ENCODE peak calls at places on chromosomes 5 and 9, in five cellular contexts. One of them, this sample, is unnamed.

GRCh38 chr5:132265336-132266030 is 8.0 kb downstream of the PDLIM4 start:
- DNase-seq in mucosa of descending colon: peak; percentile 73
- DNase-seq in T-cell: no peak
- DNase-seq in CD4-positive, alpha-beta T cell: no peak
- DNase-seq in PC-9: peak; percentile 87
- DNase-seq in this sample: no peak

GRCh38 chr5:58188287-58188651 is 271.6 kb downstream of the PLK2 start:
- DNase-seq in mucosa of descending colon: no peak
- DNase-seq in T-cell: no peak
- DNase-seq in CD4-positive, alpha-beta T cell: no peak
- DNase-seq in PC-9: peak; percentile 60
- DNase-seq in this sample: no peak

GRCh38 chr5:177071671-177072385 is 14.9 kb upstream of the FGFR4 start:
- DNase-seq in mucosa of descending colon: no peak
- DNase-seq in T-cell: no peak
- DNase-seq in CD4-positive, alpha-beta T cell: peak; percentile 45
- DNase-seq in PC-9: peak; percentile 67
- DNase-seq in this sample: peak; percentile 56

GRCh38 chr5:177084175-177084574 is 2.5 kb upstream of the FGFR4 start:
- DNase-seq in mucosa of descending colon: no peak
- DNase-seq in T-cell: no peak
- DNase-seq in CD4-positive, alpha-beta T cell: no peak
- DNase-seq in PC-9: no peak
- DNase-seq in this sample: no peak

GRCh38 chr5:67880358-67880810 is 335.2 kb upstream of the PIK3R1 start:
- DNase-seq in mucosa of descending colon: peak; percentile 46
- DNase-seq in T-cell: no peak
- DNase-seq in CD4-positive, alpha-beta T cell: no peak
- DNase-seq in PC-9: no peak
- DNase-seq in this sample: no peak

GRCh38 chr9:124696101-124696500 is 75.0 kb downstream of the NR6A1 start:
- DNase-seq in mucosa of descending colon: no peak
- DNase-seq in T-cell: no peak
- DNase-seq in CD4-positive, alpha-beta T cell: no peak
- DNase-seq in PC-9: no peak
- DNase-seq in this sample: no peak

GRCh38 chr5:170626507-170627150 is 122.8 kb downstream of the KCNIP1 start:
- DNase-seq in mucosa of descending colon: no peak
- DNase-seq in T-cell: no peak
- DNase-seq in CD4-positive, alpha-beta T cell: no peak
- DNase-seq in PC-9: no peak
- DNase-seq in this sample: no peak

GRCh38 chr5:141186897-141187512 is at the start of gene PCDHB9:
- DNase-seq in mucosa of descending colon: no peak
- DNase-seq in T-cell: no peak
- DNase-seq in CD4-positive, alpha-beta T cell: no peak
- DNase-seq in PC-9: peak; percentile 11
- DNase-seq in this sample: no peak

GRCh38 chr5:173840111-173840983 is 47.8 kb upstream of the CPEB4 start:
- DNase-seq in mucosa of descending colon: no peak
- DNase-seq in T-cell: no peak
- DNase-seq in CD4-positive, alpha-beta T cell: no peak
- DNase-seq in PC-9: no peak
- DNase-seq in this sample: no peak

GRCh38 chr5:177402271-177403043 is 2.0 kb upstream of the PFN3 start:
- DNase-seq in mucosa of descending colon: peak; percentile 90
- DNase-seq in T-cell: peak; percentile 53
- DNase-seq in CD4-positive, alpha-beta T cell: peak; percentile 52
- DNase-seq in PC-9: peak; percentile 88
- DNase-seq in this sample: no peak

GRCh38 chr5:93658044-93658443 is 75.0 kb downstream of the NR2F1 start:
- DNase-seq in mucosa of descending colon: no peak
- DNase-seq in T-cell: no peak
- DNase-seq in CD4-positive, alpha-beta T cell: no peak
- DNase-seq in PC-9: no peak
- DNase-seq in this sample: no peak

GRCh38 chr5:150946351-150946905 is 41.6 kb upstream of the ZNF300 start:
- DNase-seq in mucosa of descending colon: peak; percentile 52
- DNase-seq in T-cell: no peak
- DNase-seq in CD4-positive, alpha-beta T cell: no peak
- DNase-seq in PC-9: no peak
- DNase-seq in this sample: no peak

GRCh38 chr9:97441729-97442128 is 29.8 kb downstream of the TDRD7 start:
- DNase-seq in mucosa of descending colon: no peak
- DNase-seq in T-cell: no peak
- DNase-seq in CD4-positive, alpha-beta T cell: no peak
- DNase-seq in PC-9: no peak
- DNase-seq in this sample: no peak

GRCh38 chr5:57650360-57651069 is 167.9 kb upstream of the ACTBL2 start:
- DNase-seq in mucosa of descending colon: no peak
- DNase-seq in T-cell: no peak
- DNase-seq in CD4-positive, alpha-beta T cell: no peak
- DNase-seq in PC-9: peak; percentile 70
- DNase-seq in this sample: peak; percentile 16

GRCh38 chr5:179212870-179213269 is 132.4 kb downstream of the ADAMTS2 start:
- DNase-seq in mucosa of descending colon: no peak
- DNase-seq in T-cell: no peak
- DNase-seq in CD4-positive, alpha-beta T cell: no peak
- DNase-seq in PC-9: no peak
- DNase-seq in this sample: no peak

GRCh38 chr5:142944140-142944539 is 174.0 kb downstream of the ARHGAP26 start:
- DNase-seq in mucosa of descending colon: no peak
- DNase-seq in T-cell: no peak
- DNase-seq in CD4-positive, alpha-beta T cell: no peak
- DNase-seq in PC-9: no peak
- DNase-seq in this sample: no peak

GRCh38 chr5:137466888-137467287 is 32.2 kb downstream of the SPOCK1 start:
- DNase-seq in mucosa of descending colon: no peak
- DNase-seq in T-cell: no peak
- DNase-seq in CD4-positive, alpha-beta T cell: no peak
- DNase-seq in PC-9: no peak
- DNase-seq in this sample: no peak

GRCh38 chr5:14872070-14872989 is 752 bp upstream of the ANKH start:
- DNase-seq in mucosa of descending colon: peak; percentile 84
- DNase-seq in T-cell: peak; percentile 20
- DNase-seq in CD4-positive, alpha-beta T cell: peak; percentile 33
- DNase-seq in PC-9: peak; percentile 73
- DNase-seq in this sample: no peak

GRCh38 chr5:157306690-157307089 is 40.8 kb downstream of the CYFIP2 start:
- DNase-seq in mucosa of descending colon: no peak
- DNase-seq in T-cell: no peak
- DNase-seq in CD4-positive, alpha-beta T cell: no peak
- DNase-seq in PC-9: no peak
- DNase-seq in this sample: no peak

GRCh38 chr9:68975644-68976043 is 38.3 kb downstream of the PRKACG start:
- DNase-seq in mucosa of descending colon: no peak
- DNase-seq in T-cell: no peak
- DNase-seq in CD4-positive, alpha-beta T cell: no peak
- DNase-seq in PC-9: no peak
- DNase-seq in this sample: no peak

GRCh38 chr5:122126177-122126701 is 3.1 kb upstream of the ZNF474 start:
- DNase-seq in mucosa of descending colon: no peak
- DNase-seq in T-cell: no peak
- DNase-seq in CD4-positive, alpha-beta T cell: no peak
- DNase-seq in PC-9: no peak
- DNase-seq in this sample: no peak

GRCh38 chr5:125269926-125270325 is 523.5 kb upstream of the ZNF608 start:
- DNase-seq in mucosa of descending colon: no peak
- DNase-seq in T-cell: no peak
- DNase-seq in CD4-positive, alpha-beta T cell: no peak
- DNase-seq in PC-9: no peak
- DNase-seq in this sample: no peak

GRCh38 chr5:94693043-94693822 is 74.8 kb downstream of the SLF1 start:
- DNase-seq in mucosa of descending colon: no peak
- DNase-seq in T-cell: no peak
- DNase-seq in CD4-positive, alpha-beta T cell: no peak
- DNase-seq in PC-9: no peak
- DNase-seq in this sample: no peak

GRCh38 chr5:98179791-98180755 is 593.4 kb upstream of the RGMB start:
- DNase-seq in mucosa of descending colon: no peak
- DNase-seq in T-cell: no peak
- DNase-seq in CD4-positive, alpha-beta T cell: no peak
- DNase-seq in PC-9: peak; percentile 48
- DNase-seq in this sample: no peak

GRCh38 chr5:73454379-73455036 is 5.9 kb upstream of the FOXD1 start:
- DNase-seq in mucosa of descending colon: no peak
- DNase-seq in T-cell: no peak
- DNase-seq in CD4-positive, alpha-beta T cell: peak; percentile 25
- DNase-seq in PC-9: peak; percentile 69
- DNase-seq in this sample: no peak

GRCh38 chr5:158436271-158437065 is 577.5 kb upstream of the CLINT1 start:
- DNase-seq in mucosa of descending colon: no peak
- DNase-seq in T-cell: no peak
- DNase-seq in CD4-positive, alpha-beta T cell: no peak
- DNase-seq in PC-9: no peak
- DNase-seq in this sample: no peak

GRCh38 chr5:56124885-56125250 is 108.3 kb downstream of the ANKRD55 start:
- DNase-seq in mucosa of descending colon: no peak
- DNase-seq in T-cell: no peak
- DNase-seq in CD4-positive, alpha-beta T cell: no peak
- DNase-seq in PC-9: no peak
- DNase-seq in this sample: no peak

GRCh38 chr5:135309391-135310327 is 89.4 kb downstream of the MACROH2A1 start:
- DNase-seq in mucosa of descending colon: no peak
- DNase-seq in T-cell: no peak
- DNase-seq in CD4-positive, alpha-beta T cell: no peak
- DNase-seq in PC-9: no peak
- DNase-seq in this sample: no peak

GRCh38 chr5:178389796-178390195 is 157.2 kb upstream of the PHYKPL start:
- DNase-seq in mucosa of descending colon: no peak
- DNase-seq in T-cell: no peak
- DNase-seq in CD4-positive, alpha-beta T cell: no peak
- DNase-seq in PC-9: no peak
- DNase-seq in this sample: no peak

GRCh38 chr9:135209852-135210251 is 122.4 kb downstream of the OLFM1 start:
- DNase-seq in mucosa of descending colon: no peak
- DNase-seq in T-cell: no peak
- DNase-seq in CD4-positive, alpha-beta T cell: no peak
- DNase-seq in PC-9: no peak
- DNase-seq in this sample: no peak

GRCh38 chr5:62779010-62779422 is 200.4 kb downstream of the LRRC70 start:
- DNase-seq in mucosa of descending colon: no peak
- DNase-seq in T-cell: no peak
- DNase-seq in CD4-positive, alpha-beta T cell: no peak
- DNase-seq in PC-9: peak; percentile 6
- DNase-seq in this sample: no peak

GRCh38 chr9:12759767-12760166 is 15.1 kb upstream of the LURAP1L start:
- DNase-seq in mucosa of descending colon: no peak
- DNase-seq in T-cell: no peak
- DNase-seq in CD4-positive, alpha-beta T cell: no peak
- DNase-seq in PC-9: no peak
- DNase-seq in this sample: no peak

GRCh38 chr9:89746385-89747116 is 141.7 kb downstream of the GADD45G start:
- DNase-seq in mucosa of descending colon: no peak
- DNase-seq in T-cell: no peak
- DNase-seq in CD4-positive, alpha-beta T cell: no peak
- DNase-seq in PC-9: no peak
- DNase-seq in this sample: no peak

GRCh38 chr5:78573318-78573717 is 75.3 kb downstream of the LHFPL2 start:
- DNase-seq in mucosa of descending colon: no peak
- DNase-seq in T-cell: no peak
- DNase-seq in CD4-positive, alpha-beta T cell: no peak
- DNase-seq in PC-9: no peak
- DNase-seq in this sample: peak; percentile 62

GRCh38 chr5:81779125-81779934 is 28.4 kb upstream of the SSBP2 start:
- DNase-seq in mucosa of descending colon: peak; percentile 75
- DNase-seq in T-cell: no peak
- DNase-seq in CD4-positive, alpha-beta T cell: peak; percentile 25
- DNase-seq in PC-9: peak; percentile 34
- DNase-seq in this sample: peak; percentile 23

GRCh38 chr5:15014809-15015208 is 143.2 kb upstream of the ANKH start:
- DNase-seq in mucosa of descending colon: no peak
- DNase-seq in T-cell: no peak
- DNase-seq in CD4-positive, alpha-beta T cell: no peak
- DNase-seq in PC-9: no peak
- DNase-seq in this sample: no peak